ENCODE peak calls at places on chromosomes 3 and 15, in six cellular contexts. V is K562, K is GM12891, G is HepG2, U is GM12878, T is H1. P is an unnamed sample.

GRCh38 chr3:147408180-147409105 is 722 bp upstream of the ZIC1 start:
- DNase-seq in G (no peak), U (no peak), V (no peak), K (no peak), T (no peak), P (no peak)

GRCh38 chr3:189276481-189277190 is 104.9 kb downstream of the TPRG1 start:
- DNase-seq in T (no peak), K (no peak), V (no peak), U (no peak), G (no peak), P (no peak)

GRCh38 chr15:101313041-101313761 is 18.2 kb upstream of the SNRPA1 start:
- DNase-seq in T (no peak), K (no peak), U (no peak), G (no peak), V (no peak), P (no peak)

GRCh38 chr3:123342631-123343080 is 106.2 kb downstream of the ADCY5 start:
- DNase-seq in G (no peak), U (no peak), T (no peak), V (no peak), K (no peak), P (no peak)

GRCh38 chr3:123271466-123272159 is 69.9 kb downstream of the SEC22A start:
- DNase-seq in T (no peak), G (no peak), V (no peak), U (no peak), K (no peak), P (no peak)

GRCh38 chr3:192902481-192903023 is 15.1 kb downstream of the MB21D2 start:
- DNase-seq in K (no peak), T (no peak), V (no peak), U (no peak), G (no peak), P (no peak)

GRCh38 chr3:14879161-14879888 is 60.6 kb downstream of the FGD5 start:
- DNase-seq in K (no peak), T (no peak), G (no peak), V (no peak), U (no peak), P (no peak)

GRCh38 chr15:99267957-99268356 is 16.7 kb downstream of the LRRC28 start:
- DNase-seq in U (no peak), T (no peak), G (no peak), K (no peak), V (no peak), P (no peak)

GRCh38 chr15:70077436-70077835 is 20.3 kb downstream of the TLE3 start:
- DNase-seq in V (no peak), G (no peak), T (no peak), U (no peak), K (no peak), P (no peak)

GRCh38 chr3:133211449-133211848 is 173.3 kb downstream of the TMEM108 start:
- DNase-seq in G (no peak), T (peak), K (no peak), U (peak), V (peak), P (peak)

GRCh38 chr3:111238896-111239295 is 167.3 kb downstream of the NECTIN3 start:
- DNase-seq in V (no peak), G (no peak), K (no peak), T (no peak), U (peak), P (no peak)

GRCh38 chr3:56940989-56941388 is 119.5 kb upstream of the SPATA12 start:
- DNase-seq in U (no peak), K (no peak), T (no peak), G (no peak), V (no peak), P (no peak)

GRCh38 chr15:40323953-40324937 is 753 bp downstream of the INAFM2 start:
- DNase-seq in K (no peak), G (no peak), V (peak), U (no peak), T (no peak), P (no peak)

GRCh38 chr3:39254806-39255449 is 24.9 kb downstream of the CX3CR1 start:
- DNase-seq in K (no peak), U (no peak), G (no peak), V (no peak), T (no peak), P (no peak)

GRCh38 chr3:159911011-159911663 is 77.5 kb upstream of the IL12A start:
- DNase-seq in V (no peak), U (no peak), G (no peak), T (no peak), K (no peak), P (no peak)

GRCh38 chr15:23860846-23861245 is 173.7 kb upstream of the NDN start:
- DNase-seq in K (no peak), V (no peak), G (no peak), T (no peak), U (no peak), P (no peak)

GRCh38 chr3:185397676-185398075 is 34.7 kb downstream of the MAP3K13 start:
- DNase-seq in V (no peak), T (no peak), G (no peak), K (no peak), U (no peak), P (no peak)

GRCh38 chr3:106206165-106206564 is 337.4 kb upstream of the CBLB start:
- DNase-seq in K (peak), T (no peak), G (no peak), U (peak), V (no peak), P (no peak)

GRCh38 chr3:71010731-71011455 is 572.6 kb downstream of the FOXP1 start:
- DNase-seq in K (no peak), G (no peak), T (no peak), U (peak), V (no peak), P (no peak)

GRCh38 chr3:14358426-14359211 is 43.8 kb upstream of the SLC6A6 start:
- DNase-seq in T (no peak), U (no peak), K (no peak), G (no peak), V (no peak), P (no peak)

GRCh38 chr3:44117239-44117638 is 124.4 kb upstream of the TOPAZ1 start:
- DNase-seq in G (no peak), U (no peak), T (no peak), V (no peak), K (no peak), P (no peak)

GRCh38 chr15:45372032-45372995 is 6.0 kb downstream of the GATM start:
- DNase-seq in V (no peak), G (no peak), U (no peak), K (no peak), T (no peak), P (no peak)

DNA sequence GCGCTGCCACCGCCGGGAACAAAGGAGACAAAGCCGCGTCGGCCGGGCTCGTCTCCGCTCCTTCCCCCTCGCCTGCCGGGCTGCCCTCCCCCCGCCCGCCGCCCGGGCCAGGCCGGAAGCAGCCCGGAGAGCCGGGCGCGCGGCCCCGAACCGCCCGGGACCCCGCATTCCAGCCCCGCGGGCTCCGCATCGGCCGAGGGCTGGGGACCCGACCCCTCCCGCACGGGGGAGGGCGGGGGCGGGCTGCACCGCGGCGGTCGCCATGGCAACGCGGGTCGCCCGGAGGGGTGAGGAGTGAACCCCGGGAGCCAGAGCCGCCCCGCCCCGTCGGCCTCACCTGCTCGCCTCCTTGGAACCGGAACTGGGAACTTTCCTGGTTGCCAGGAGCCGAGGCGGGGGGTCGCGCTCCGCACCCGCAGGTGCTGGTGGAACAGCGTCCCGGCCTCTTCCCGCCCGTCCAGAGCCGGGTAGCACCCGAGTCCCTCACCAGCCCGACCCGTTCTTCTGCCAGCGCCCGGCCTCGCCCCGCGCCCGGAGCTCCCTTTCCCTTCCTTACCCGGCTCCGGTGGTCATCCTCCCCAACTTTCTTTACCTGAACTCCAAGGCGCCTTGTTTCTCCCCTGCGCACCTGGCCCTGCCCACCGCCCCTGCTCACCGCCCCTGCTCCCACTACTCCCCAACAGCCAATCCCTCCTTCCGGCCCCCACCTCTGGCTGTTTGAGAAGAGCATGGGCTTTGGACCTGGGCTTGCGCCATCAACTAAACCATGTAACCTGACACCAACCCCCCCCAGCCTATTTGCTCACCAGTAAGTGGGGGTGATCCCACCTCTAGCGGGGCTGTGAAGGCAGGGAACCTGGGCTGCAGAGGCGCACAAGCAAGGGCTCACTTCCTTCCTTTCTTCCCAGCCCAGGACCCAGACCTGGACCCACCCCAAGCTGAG is at the start of gene PLXNB1:
- DNase-seq in K (peak), G (peak), U (no peak), T (peak), V (peak), P (peak)
- TF ChIP-seq POLR2A in K (no peak), G (peak), U (peak), T (no peak), V (peak), P (no peak)

DNA sequence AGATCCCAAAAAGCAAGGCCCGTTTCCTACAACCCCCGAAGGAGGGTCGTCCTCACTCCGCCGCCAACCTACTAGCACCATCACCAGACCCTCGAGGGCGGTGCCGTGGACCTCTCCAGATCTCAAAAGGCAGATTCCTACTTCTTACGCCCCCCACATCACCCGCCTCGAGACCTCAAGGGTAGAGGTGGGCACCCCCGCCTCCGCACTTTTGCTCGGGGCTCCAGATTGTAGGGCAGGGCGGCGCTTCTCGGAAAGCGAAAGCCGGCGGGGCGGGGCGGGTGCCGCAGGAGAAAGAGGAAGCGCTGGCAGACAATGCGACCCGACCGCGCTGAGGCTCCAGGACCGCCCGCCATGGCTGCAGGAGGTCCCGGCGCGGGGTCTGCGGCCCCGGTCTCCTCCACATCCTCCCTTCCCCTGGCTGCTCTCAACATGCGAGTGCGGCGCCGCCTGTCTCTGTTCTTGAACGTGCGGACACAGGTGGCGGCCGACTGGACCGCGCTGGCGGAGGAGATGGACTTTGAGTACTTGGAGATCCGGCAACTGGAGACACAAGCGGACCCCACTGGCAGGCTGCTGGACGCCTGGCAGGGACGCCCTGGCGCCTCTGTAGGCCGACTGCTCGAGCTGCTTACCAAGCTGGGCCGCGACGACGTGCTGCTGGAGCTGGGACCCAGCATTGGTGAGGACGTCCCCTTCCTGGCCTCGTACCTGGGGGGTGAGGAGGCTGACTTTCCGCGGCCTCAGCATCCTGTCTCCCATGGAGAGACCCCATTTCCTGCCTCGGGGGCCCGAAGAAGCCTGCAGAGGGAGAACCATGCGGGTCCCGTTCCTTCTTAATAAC is at the start of gene MYD88:
- DNase-seq in U (no peak), V (peak), T (no peak), G (peak), K (peak), P (peak)
- TF ChIP-seq POLR2AphosphoS5 in U (peak), V (peak), T (peak), G (peak), K (peak), P (peak)

DNA sequence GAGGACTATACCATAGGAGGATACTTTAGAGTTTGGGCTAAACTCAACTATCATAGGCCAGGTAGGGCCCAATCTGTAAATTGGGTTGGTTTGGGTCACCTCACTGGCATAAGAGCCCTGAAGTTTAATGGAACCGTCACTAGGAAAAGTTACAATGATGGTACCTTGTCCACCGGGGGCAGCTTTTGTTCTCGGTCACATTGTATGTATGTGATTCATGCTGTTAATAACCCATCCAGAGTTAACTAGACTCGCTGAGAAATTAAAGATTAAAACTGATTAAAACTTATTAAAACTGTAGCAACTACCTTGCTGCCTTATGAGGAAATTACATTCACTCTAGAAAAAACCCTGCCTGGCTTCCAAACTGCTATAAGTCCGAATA is 145.1 kb upstream of the TMCO5A start:
- DNase-seq in U (no peak), T (no peak), K (no peak), G (no peak), V (no peak), P (no peak)
- TF ChIP-seq TAF1 in U (no peak), T (no peak), K (no peak), G (no peak), V (no peak), P (no peak)

GRCh38 chr3:37897763-37898162 is 36.1 kb downstream of the CTDSPL start:
- DNase-seq in K (no peak), G (no peak), T (no peak), U (no peak), V (no peak), P (no peak)
- TF ChIP-seq POLR2A in K (no peak), G (no peak), T (no peak), U (no peak), V (no peak), P (no peak)

DNA sequence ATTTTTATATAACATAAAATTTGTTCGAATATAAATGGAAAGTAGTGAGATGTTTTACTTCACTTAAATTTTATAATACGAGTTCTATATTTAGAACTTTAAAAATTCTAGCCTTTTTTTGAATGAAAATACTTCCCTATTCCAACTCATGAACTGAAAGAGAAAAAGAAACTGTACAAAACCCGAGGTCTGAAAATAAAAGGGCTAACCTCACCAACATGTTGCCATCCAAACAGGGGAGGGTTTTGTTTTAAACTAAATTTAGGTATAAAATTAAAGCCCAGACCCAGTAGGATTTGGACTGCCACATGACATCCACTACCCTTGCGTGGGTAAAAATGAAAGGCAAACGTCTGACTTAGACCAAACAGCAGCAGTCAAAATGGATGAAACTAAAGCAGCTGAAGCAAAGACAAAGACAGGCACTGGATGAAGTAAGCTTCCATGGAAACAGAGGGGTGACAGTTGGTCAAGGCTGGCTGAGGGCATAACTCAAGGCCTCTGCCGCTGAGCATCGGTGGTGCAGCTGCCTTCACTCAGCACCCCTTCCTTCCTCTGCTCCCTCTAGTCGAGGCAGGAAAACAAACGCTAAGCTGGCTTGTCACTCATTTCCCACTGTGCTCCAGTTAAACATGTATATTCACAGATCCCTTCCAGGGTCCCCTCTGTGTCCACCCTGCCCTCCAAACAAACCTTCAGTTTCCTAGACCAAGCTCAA is 58.1 kb downstream of the TM4SF4 start:
- DNase-seq in U (no peak), K (no peak), T (no peak), G (no peak), V (no peak), P (no peak)
- TF ChIP-seq POLR2AphosphoS5 in U (no peak), K (no peak), T (no peak), G (no peak), V (no peak), P (no peak)

GRCh38 chr15:78090422-78090821 is 1.9 kb upstream of the SH2D7 start:
- DNase-seq in G (no peak), V (no peak), K (no peak), T (no peak), U (no peak), P (no peak)
- TF ChIP-seq TAF1 in G (no peak), V (no peak), K (no peak), T (no peak), U (no peak), P (no peak)